ENCODE peak calls at places on chromosomes 11 and 22, in nine cellular contexts. One of them, this sample, is unnamed.

GRCh38 chr11:122155765-122156527 is 39.9 kb upstream of the BLID start:
- DNase-seq in astrocyte of the hippocampus: peak; percentile 54
- DNase-seq in colonic mucosa: no peak
- DNase-seq in heart right ventricle: no peak
- DNase-seq in M059J: peak; percentile 59
- DNase-seq in neural progenitor cell: no peak
- DNase-seq in DMS153: no peak
- DNase-seq in T-helper 1 cell: no peak
- DNase-seq in stimulated activated CD8-positive, alpha-beta memory T cell treated with anti-CD3 and anti-CD28 coated beads, Interleukin-7, amount 100 ng/mL, for 48 hours: no peak
- DNase-seq in this sample: no peak

GRCh38 chr22:45510376-45511232 is 7.9 kb downstream of the FBLN1 start:
- DNase-seq in M059J: peak; percentile 39
- DNase-seq in T-helper 1 cell: no peak
- DNase-seq in colonic mucosa: no peak
- DNase-seq in DMS153: no peak
- DNase-seq in astrocyte of the hippocampus: peak; percentile 37
- DNase-seq in heart right ventricle: no peak
- DNase-seq in neural progenitor cell: no peak
- DNase-seq in stimulated activated CD8-positive, alpha-beta memory T cell treated with anti-CD3 and anti-CD28 coated beads, Interleukin-7, amount 100 ng/mL, for 48 hours: no peak
- DNase-seq in this sample: no peak

GRCh38 chr11:13440100-13440855 is 22.7 kb downstream of the BTBD10 start:
- DNase-seq in neural progenitor cell: no peak
- DNase-seq in M059J: peak; percentile 94
- DNase-seq in T-helper 1 cell: no peak
- DNase-seq in astrocyte of the hippocampus: peak; percentile 93
- DNase-seq in DMS153: no peak
- DNase-seq in stimulated activated CD8-positive, alpha-beta memory T cell treated with anti-CD3 and anti-CD28 coated beads, Interleukin-7, amount 100 ng/mL, for 48 hours: no peak
- DNase-seq in colonic mucosa: peak; percentile 39
- DNase-seq in heart right ventricle: peak; percentile 17
- DNase-seq in this sample: peak; percentile 89

GRCh38 chr11:1656670-1657069 is 27.1 kb downstream of the KRTAP5-5 start:
- DNase-seq in colonic mucosa: no peak
- DNase-seq in M059J: no peak
- DNase-seq in T-helper 1 cell: no peak
- DNase-seq in heart right ventricle: no peak
- DNase-seq in stimulated activated CD8-positive, alpha-beta memory T cell treated with anti-CD3 and anti-CD28 coated beads, Interleukin-7, amount 100 ng/mL, for 48 hours: no peak
- DNase-seq in DMS153: no peak
- DNase-seq in neural progenitor cell: no peak
- DNase-seq in astrocyte of the hippocampus: no peak
- DNase-seq in this sample: no peak

GRCh38 chr22:37604875-37605274 is 3.8 kb upstream of the GGA1 start:
- DNase-seq in astrocyte of the hippocampus: no peak
- DNase-seq in DMS153: no peak
- DNase-seq in T-helper 1 cell: peak; percentile 71
- DNase-seq in M059J: no peak
- DNase-seq in heart right ventricle: no peak
- DNase-seq in colonic mucosa: peak; percentile 28
- DNase-seq in stimulated activated CD8-positive, alpha-beta memory T cell treated with anti-CD3 and anti-CD28 coated beads, Interleukin-7, amount 100 ng/mL, for 48 hours: no peak
- DNase-seq in neural progenitor cell: no peak
- DNase-seq in this sample: no peak

GRCh38 chr11:44016129-44016528 is 31.7 kb upstream of the ACCSL start:
- DNase-seq in M059J: peak; percentile 70
- DNase-seq in heart right ventricle: peak; percentile 78
- DNase-seq in neural progenitor cell: no peak
- DNase-seq in T-helper 1 cell: no peak
- DNase-seq in stimulated activated CD8-positive, alpha-beta memory T cell treated with anti-CD3 and anti-CD28 coated beads, Interleukin-7, amount 100 ng/mL, for 48 hours: no peak
- DNase-seq in DMS153: no peak
- DNase-seq in colonic mucosa: no peak
- DNase-seq in astrocyte of the hippocampus: peak; percentile 43
- DNase-seq in this sample: peak; percentile 75

GRCh38 chr22:46934746-46935491 is 172.5 kb downstream of the TBC1D22A start:
- DNase-seq in astrocyte of the hippocampus: peak; percentile 88
- DNase-seq in M059J: peak; percentile 92
- DNase-seq in heart right ventricle: no peak
- DNase-seq in T-helper 1 cell: no peak
- DNase-seq in DMS153: no peak
- DNase-seq in colonic mucosa: peak; percentile 25
- DNase-seq in stimulated activated CD8-positive, alpha-beta memory T cell treated with anti-CD3 and anti-CD28 coated beads, Interleukin-7, amount 100 ng/mL, for 48 hours: peak; percentile 51
- DNase-seq in neural progenitor cell: no peak
- DNase-seq in this sample: peak; percentile 90

GRCh38 chr22:22394589-22394988 is 114.0 kb downstream of the ZNF280B start:
- DNase-seq in T-helper 1 cell: no peak
- DNase-seq in colonic mucosa: no peak
- DNase-seq in M059J: no peak
- DNase-seq in heart right ventricle: no peak
- DNase-seq in DMS153: peak; percentile 50
- DNase-seq in astrocyte of the hippocampus: no peak
- DNase-seq in stimulated activated CD8-positive, alpha-beta memory T cell treated with anti-CD3 and anti-CD28 coated beads, Interleukin-7, amount 100 ng/mL, for 48 hours: no peak
- DNase-seq in neural progenitor cell: no peak
- DNase-seq in this sample: no peak

GRCh38 chr11:19116315-19116970 is 525 bp upstream of the ZDHHC13 start:
- DNase-seq in DMS153: no peak
- DNase-seq in neural progenitor cell: peak; percentile 11
- DNase-seq in M059J: no peak
- DNase-seq in colonic mucosa: no peak
- DNase-seq in astrocyte of the hippocampus: no peak
- DNase-seq in T-helper 1 cell: no peak
- DNase-seq in stimulated activated CD8-positive, alpha-beta memory T cell treated with anti-CD3 and anti-CD28 coated beads, Interleukin-7, amount 100 ng/mL, for 48 hours: no peak
- DNase-seq in heart right ventricle: no peak
- DNase-seq in this sample: no peak

GRCh38 chr22:18909556-18909955 is 3.4 kb downstream of the DGCR6 start:
- DNase-seq in astrocyte of the hippocampus: no peak
- DNase-seq in heart right ventricle: no peak
- DNase-seq in T-helper 1 cell: no peak
- DNase-seq in neural progenitor cell: no peak
- DNase-seq in stimulated activated CD8-positive, alpha-beta memory T cell treated with anti-CD3 and anti-CD28 coated beads, Interleukin-7, amount 100 ng/mL, for 48 hours: no peak
- DNase-seq in DMS153: no peak
- DNase-seq in M059J: no peak
- DNase-seq in colonic mucosa: no peak
- DNase-seq in this sample: no peak

This sample was measured in A172.